ENCODE peak calls at places on chromosome 5, in five cellular contexts. K, G, R, Q and V are unnamed samples.

GRCh38 chr5:175893466-175893865 is 22.1 kb downstream of the CPLX2 start:
- DNase-seq in K (no peak), G (no peak), R (no peak), Q (no peak), V (no peak)

GRCh38 chr5:3382151-3382550 is 213.5 kb upstream of the IRX1 start:
- DNase-seq in K (no peak), G (no peak), R (no peak), Q (no peak), V (no peak)

GRCh38 chr5:150573867-150574817 is 66.2 kb downstream of the NDST1 start:
- DNase-seq in K (no peak), G (no peak), R (no peak), Q (no peak), V (no peak)

GRCh38 chr5:125549322-125549871 is 803.0 kb upstream of the ZNF608 start:
- DNase-seq in K (no peak), G (no peak), R (no peak), Q (no peak), V (no peak)

GRCh38 chr5:170306381-170306790 is 8.8 kb upstream of the LCP2 start:
- DNase-seq in K (no peak), G (no peak), R (no peak), Q (no peak), V (no peak)

GRCh38 chr5:36722913-36723312 is 116.5 kb downstream of the SLC1A3 start:
- DNase-seq in K (no peak), G (no peak), R (no peak), Q (no peak), V (no peak)

GRCh38 chr5:5154733-5155132 is 14.6 kb downstream of the ADAMTS16 start:
- DNase-seq in K (no peak), G (no peak), R (no peak), Q (no peak), V (no peak)

GRCh38 chr5:105506692-105507277 is 1944.2 kb upstream of the NUDT12 start:
- DNase-seq in K (no peak), G (no peak), R (no peak), Q (no peak), V (no peak)

GRCh38 chr5:21802869-21803490 is 1050.2 kb downstream of the CDH12 start:
- DNase-seq in K (no peak), G (no peak), R (no peak), Q (no peak), V (no peak)

GRCh38 chr5:82793808-82794419 is 283.3 kb downstream of the TMEM167A start:
- DNase-seq in K (peak), G (no peak), R (peak), Q (no peak), V (peak)

GRCh38 chr5:94746731-94747124 is 128.3 kb downstream of the SLF1 start:
- DNase-seq in K (no peak), G (no peak), R (no peak), Q (no peak), V (no peak)

GRCh38 chr5:170576602-170577584 is 73.1 kb downstream of the KCNIP1 start:
- DNase-seq in K (no peak), G (no peak), R (no peak), Q (no peak), V (no peak)

GRCh38 chr5:16492398-16493175 is 27.0 kb upstream of the ZNF622 start:
- DNase-seq in K (peak), G (no peak), R (no peak), Q (peak), V (peak)

GRCh38 chr5:14588758-14589543 is 7.4 kb downstream of the OTULINL start:
- DNase-seq in K (no peak), G (no peak), R (no peak), Q (no peak), V (peak)

GRCh38 chr5:120682851-120683250 is 218.8 kb downstream of the PRR16 start:
- DNase-seq in K (no peak), G (no peak), R (no peak), Q (no peak), V (no peak)

GRCh38 chr5:84228266-84228665 is 156.4 kb downstream of the EDIL3 start:
- DNase-seq in K (no peak), G (no peak), R (no peak), Q (no peak), V (no peak)

GRCh38 chr5:134526483-134527155 is 1.1 kb downstream of the JADE2 start:
- DNase-seq in K (peak), G (no peak), R (peak), Q (peak), V (peak)

GRCh38 chr5:35780236-35780635 is 76.5 kb upstream of the IL7R start:
- DNase-seq in K (no peak), G (no peak), R (peak), Q (no peak), V (no peak)

GRCh38 chr5:50694027-50694590 is 27.7 kb downstream of the PARP8 start:
- DNase-seq in K (no peak), G (no peak), R (no peak), Q (no peak), V (no peak)

GRCh38 chr5:52378237-52378636 is 409.5 kb upstream of the ITGA1 start:
- DNase-seq in K (no peak), G (no peak), R (no peak), Q (no peak), V (no peak)

GRCh38 chr5:111641533-111642230 is 115.3 kb downstream of the NREP start:
- DNase-seq in K (no peak), G (no peak), R (no peak), Q (no peak), V (no peak)

GRCh38 chr5:154437281-154437965 is 8.4 kb upstream of the SAP30L start:
- DNase-seq in K (no peak), G (no peak), R (no peak), Q (no peak), V (no peak)

GRCh38 chr5:87398981-87399616 is 13.6 kb downstream of the CCNH start:
- DNase-seq in K (no peak), G (no peak), R (no peak), Q (no peak), V (no peak)